ENCODE peak calls at places on chromosomes 16 and 17, in seven cellular contexts. X, U, Z, Q, H, Y and D are unnamed samples.
A peak's percentile ranks its signal among the peaks of the same experiment; 100 is the strongest.

GRCh38 chr17:8488931-8489330 is 53.2 kb downstream of the NDEL1 start:
- DNase-seq in X (no peak), U (no peak), Z (no peak), Q (no peak), H (peak; percentile 85), Y (no peak), D (no peak)

GRCh38 chr16:59881366-59881765 is 1147.2 kb upstream of the GOT2 start:
- DNase-seq in X (no peak), U (no peak), Z (no peak), Q (no peak), H (no peak), Y (no peak), D (no peak)

GRCh38 chr17:78852709-78853111 is 12.1 kb upstream of the USP36 start:
- DNase-seq in X (no peak), U (peak; percentile 35), Z (no peak), Q (no peak), H (no peak), Y (no peak), D (no peak)

GRCh38 chr17:320809-321385 is 31.7 kb downstream of the RPH3AL start:
- DNase-seq in X (no peak), U (no peak), Z (no peak), Q (no peak), H (peak; percentile 56), Y (no peak), D (no peak)

GRCh38 chr17:44314869-44315661 is 6.7 kb downstream of the RUNDC3A start:
- DNase-seq in X (no peak), U (peak; percentile 40), Z (no peak), Q (peak; percentile 25), H (no peak), Y (no peak), D (peak; percentile 89)

GRCh38 chr16:3640207-3640606 is 14.3 kb upstream of the DNASE1 start:
- DNase-seq in X (no peak), U (no peak), Z (no peak), Q (no peak), H (peak; percentile 7), Y (no peak), D (no peak)

GRCh38 chr16:56610609-56611111 is 2.3 kb downstream of the MT2A start:
- DNase-seq in X (no peak), U (no peak), Z (no peak), Q (no peak), H (no peak), Y (no peak), D (no peak)

GRCh38 chr17:71975998-71976649 is 144.7 kb upstream of the SOX9 start:
- DNase-seq in X (peak; percentile 69), U (peak; percentile 53), Z (no peak), Q (peak; percentile 79), H (peak; percentile 95), Y (peak; percentile 91), D (peak; percentile 22)

GRCh38 chr17:75845058-75845711 is 981 bp upstream of the UNC13D start:
- DNase-seq in X (peak; percentile 86), U (peak; percentile 93), Z (peak; percentile 81), Q (peak; percentile 91), H (peak; percentile 93), Y (peak; percentile 92), D (peak; percentile 94)

GRCh38 chr16:68231384-68232136 is 4.4 kb downstream of the ESRP2 start:
- DNase-seq in X (no peak), U (no peak), Z (no peak), Q (no peak), H (no peak), Y (no peak), D (no peak)

GRCh38 chr16:54135361-54136275 is 151.0 kb downstream of the IRX3 start:
- DNase-seq in X (no peak), U (no peak), Z (no peak), Q (no peak), H (no peak), Y (no peak), D (no peak)

GRCh38 chr16:1102921-1103648 is 7.0 kb upstream of the C1QTNF8 start:
- DNase-seq in X (peak; percentile 50), U (peak; percentile 69), Z (no peak), Q (peak; percentile 69), H (no peak), Y (no peak), D (peak; percentile 33)

GRCh38 chr16:88430524-88431446 is 22.3 kb upstream of the ZFPM1 start:
- DNase-seq in X (no peak), U (no peak), Z (no peak), Q (peak; percentile 39), H (no peak), Y (no peak), D (peak; percentile 31)

GRCh38 chr16:56269824-56270684 is 78.8 kb downstream of the GNAO1 start:
- DNase-seq in X (peak; percentile 56), U (no peak), Z (no peak), Q (peak; percentile 40), H (no peak), Y (no peak), D (no peak)

GRCh38 chr16:28473714-28474265 is 1.7 kb upstream of the NPIPB7 start:
- DNase-seq in X (no peak), U (no peak), Z (no peak), Q (peak; percentile 3), H (no peak), Y (no peak), D (no peak)

GRCh38 chr16:69057400-69058378 is 47.8 kb upstream of the HAS3 start:
- DNase-seq in X (no peak), U (no peak), Z (peak; percentile 59), Q (no peak), H (no peak), Y (no peak), D (no peak)

DNA sequence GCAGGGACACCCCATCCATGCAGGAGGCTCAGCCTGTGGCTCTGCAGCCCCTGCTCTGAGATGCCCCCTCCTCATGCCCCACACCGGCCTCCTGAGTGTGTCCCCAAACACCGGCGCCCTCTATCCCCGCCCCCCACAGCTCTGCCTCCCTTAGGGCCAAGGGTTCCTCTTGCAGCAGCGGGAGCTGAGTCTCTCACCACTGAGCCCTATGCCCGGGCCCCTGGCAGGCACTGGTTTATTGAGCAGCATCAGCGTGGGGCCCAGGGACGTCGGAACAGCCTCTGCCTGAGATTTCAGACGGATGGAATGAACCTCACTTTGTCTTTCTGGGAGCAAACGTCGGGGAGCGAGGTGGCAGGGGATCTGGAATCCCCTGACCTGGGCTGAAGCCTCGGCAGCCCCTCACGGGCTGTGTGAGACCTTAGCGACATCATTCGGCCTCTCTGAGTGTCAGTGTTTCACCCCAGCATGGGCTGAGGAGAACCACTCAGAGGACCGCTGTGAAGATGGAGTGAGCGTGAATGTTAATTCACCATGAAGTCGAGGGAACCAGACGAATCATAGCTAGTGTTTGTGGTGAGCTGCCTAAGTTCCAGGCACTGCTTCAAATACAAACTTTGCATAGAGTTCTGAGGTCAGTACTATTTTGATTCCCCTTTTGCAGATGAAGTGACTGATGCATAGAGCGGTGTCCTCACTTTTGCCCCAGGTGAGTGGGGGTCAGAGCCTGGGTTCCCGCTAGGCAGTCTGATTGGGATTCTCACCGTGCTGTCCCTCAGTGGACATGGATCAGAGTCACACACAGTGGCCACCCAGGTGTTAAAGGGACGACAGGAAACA is 5.3 kb upstream of the C16orf74 start:
- DNase-seq in X (no peak), U (no peak), Z (peak; percentile 76), Q (peak; percentile 28), H (no peak), Y (no peak), D (no peak)
- TF ChIP-seq POLR2A in X (no peak), U (no peak), Z (peak; percentile 76), Q (peak; percentile 23), H (no peak), Y (no peak), D (no peak)

GRCh38 chr17:7018331-7018964 is 4.4 kb upstream of the BCL6B start:
- DNase-seq in X (peak; percentile 74), U (no peak), Z (no peak), Q (peak; percentile 34), H (no peak), Y (no peak), D (no peak)
- TF ChIP-seq POLR2A in X (peak; percentile 40), U (no peak), Z (no peak), Q (no peak), H (peak; percentile 66), Y (peak; percentile 82), D (no peak)

GRCh38 chr17:81420769-81421462 is 25.7 kb downstream of the BAHCC1 start:
- DNase-seq in X (peak; percentile 64), U (peak; percentile 82), Z (no peak), Q (no peak), H (no peak), Y (no peak), D (peak; percentile 90)

GRCh38 chr17:81419886-81420768 is 24.9 kb downstream of the BAHCC1 start:
- DNase-seq in X (no peak), U (peak; percentile 58), Z (no peak), Q (no peak), H (no peak), Y (no peak), D (no peak)

GRCh38 chr17:81417879-81418709 is 22.8 kb downstream of the BAHCC1 start:
- DNase-seq in X (no peak), U (no peak), Z (no peak), Q (no peak), H (no peak), Y (no peak), D (peak; percentile 71)

GRCh38 chr17:81418710-81419332 is 23.6 kb downstream of the BAHCC1 start:
- DNase-seq in X (no peak), U (no peak), Z (no peak), Q (no peak), H (no peak), Y (no peak), D (no peak)

GRCh38 chr17:81419333-81419885 is 24.2 kb downstream of the BAHCC1 start:
- DNase-seq in X (peak; percentile 94), U (peak; percentile 84), Z (no peak), Q (peak; percentile 82), H (no peak), Y (peak; percentile 79), D (peak; percentile 93)
- TF ChIP-seq POLR2A in X (peak; percentile 50), U (no peak), Z (no peak), Q (peak; percentile 28), H (no peak), Y (no peak), D (no peak)

GRCh38 chr17:6443692-6444572 is at the start of gene PIMREG:
- DNase-seq in X (peak; percentile 94), U (peak; percentile 94), Z (peak; percentile 59), Q (peak; percentile 94), H (peak; percentile 98), Y (peak; percentile 96), D (peak; percentile 99)
- TF ChIP-seq POLR2A in X (no peak), U (no peak), Z (peak; percentile 94), Q (no peak), H (no peak), Y (no peak), D (no peak)